ENCODE peak calls at places on chromosomes 6 and 20, in ten cellular contexts. One of them, this sample, is unnamed.

GRCh38 chr20:52190437-52191131 is 995 bp downstream of the ZFP64 start:
- DNase-seq in mesenteric fat pad: no peak
- DNase-seq in LoVo: peak
- DNase-seq in activated T-helper 1 cell treated with Interleukin-2 at 50 U/mL for 16 hours: peak
- DNase-seq in T-helper 22 cell: no peak
- DNase-seq in amygdala: no peak
- DNase-seq in CD4-positive, alpha-beta T cell: peak
- DNase-seq in cerebellar cortex: peak
- DNase-seq in T47D: peak
- DNase-seq in adrenal gland: no peak
- DNase-seq in this sample: peak

GRCh38 chr6:15516378-15516777 is 146.4 kb downstream of the DTNBP1 start:
- DNase-seq in mesenteric fat pad: no peak
- DNase-seq in LoVo: no peak
- DNase-seq in CD4-positive, alpha-beta T cell: no peak
- DNase-seq in cerebellar cortex: no peak
- DNase-seq in amygdala: no peak
- DNase-seq in T-helper 22 cell: no peak
- DNase-seq in T47D: no peak
- DNase-seq in activated T-helper 1 cell treated with Interleukin-2 at 50 U/mL for 16 hours: no peak
- DNase-seq in adrenal gland: no peak
- DNase-seq in this sample: no peak

GRCh38 chr6:28224131-28225055 is 682 bp upstream of the ZSCAN9 start:
- DNase-seq in T47D: no peak
- DNase-seq in cerebellar cortex: no peak
- DNase-seq in amygdala: no peak
- DNase-seq in LoVo: no peak
- DNase-seq in T-helper 22 cell: no peak
- DNase-seq in adrenal gland: no peak
- DNase-seq in CD4-positive, alpha-beta T cell: no peak
- DNase-seq in activated T-helper 1 cell treated with Interleukin-2 at 50 U/mL for 16 hours: no peak
- DNase-seq in mesenteric fat pad: no peak
- DNase-seq in this sample: no peak

GRCh38 chr6:26022737-26023136 is 60.1 kb downstream of the TRIM38 start:
- DNase-seq in T47D: no peak
- DNase-seq in LoVo: no peak
- DNase-seq in mesenteric fat pad: no peak
- DNase-seq in activated T-helper 1 cell treated with Interleukin-2 at 50 U/mL for 16 hours: no peak
- DNase-seq in T-helper 22 cell: no peak
- DNase-seq in adrenal gland: no peak
- DNase-seq in amygdala: no peak
- DNase-seq in cerebellar cortex: no peak
- DNase-seq in CD4-positive, alpha-beta T cell: no peak
- DNase-seq in this sample: no peak

GRCh38 chr20:61979701-61980635 is 85.7 kb downstream of the TAF4 start:
- DNase-seq in T47D: no peak
- DNase-seq in cerebellar cortex: no peak
- DNase-seq in activated T-helper 1 cell treated with Interleukin-2 at 50 U/mL for 16 hours: no peak
- DNase-seq in T-helper 22 cell: no peak
- DNase-seq in mesenteric fat pad: no peak
- DNase-seq in CD4-positive, alpha-beta T cell: no peak
- DNase-seq in adrenal gland: no peak
- DNase-seq in amygdala: no peak
- DNase-seq in LoVo: no peak
- DNase-seq in this sample: no peak

GRCh38 chr6:111985202-111985731 is 68.6 kb upstream of the CCN6 start:
- DNase-seq in CD4-positive, alpha-beta T cell: no peak
- DNase-seq in activated T-helper 1 cell treated with Interleukin-2 at 50 U/mL for 16 hours: no peak
- DNase-seq in cerebellar cortex: no peak
- DNase-seq in adrenal gland: no peak
- DNase-seq in T-helper 22 cell: no peak
- DNase-seq in mesenteric fat pad: no peak
- DNase-seq in amygdala: no peak
- DNase-seq in T47D: peak
- DNase-seq in LoVo: peak
- DNase-seq in this sample: no peak

GRCh38 chr6:31356216-31356945 is 598 bp downstream of the HLA-B start:
- DNase-seq in adrenal gland: peak
- DNase-seq in amygdala: no peak
- DNase-seq in activated T-helper 1 cell treated with Interleukin-2 at 50 U/mL for 16 hours: no peak
- DNase-seq in LoVo: no peak
- DNase-seq in T47D: peak
- DNase-seq in mesenteric fat pad: no peak
- DNase-seq in CD4-positive, alpha-beta T cell: peak
- DNase-seq in cerebellar cortex: no peak
- DNase-seq in T-helper 22 cell: no peak
- DNase-seq in this sample: peak

GRCh38 chr6:14925025-14925595 is 320.8 kb upstream of the JARID2 start:
- DNase-seq in mesenteric fat pad: no peak
- DNase-seq in cerebellar cortex: no peak
- DNase-seq in T47D: no peak
- DNase-seq in adrenal gland: no peak
- DNase-seq in amygdala: no peak
- DNase-seq in LoVo: no peak
- DNase-seq in activated T-helper 1 cell treated with Interleukin-2 at 50 U/mL for 16 hours: no peak
- DNase-seq in T-helper 22 cell: no peak
- DNase-seq in CD4-positive, alpha-beta T cell: no peak
- DNase-seq in this sample: no peak